ENCODE peak calls at places on chromosomes 13 and 19, in nine cellular contexts. One of them, this sample, is unnamed. For H3K9me3, the result is how much of the 10 kb centered on the place peaks cover.

GRCh38 chr19:54209058-54209747 is 8.5 kb downstream of the RPS9 start:
- DNase-seq in adrenal gland: peak
- DNase-seq in tibial nerve: no peak
- DNase-seq in cardiac muscle cell: no peak
- DNase-seq in psoas muscle: no peak
- DNase-seq in PC-3: peak
- DNase-seq in CD8-positive, alpha-beta memory T cell: no peak
- DNase-seq in A673: no peak
- DNase-seq in left ventricle myocardium inferior: no peak
- DNase-seq in this sample: no peak

GRCh38 chr13:95552539-95553270 is at the start of gene CLDN10:
- DNase-seq in A673: no peak
- DNase-seq in tibial nerve: no peak
- DNase-seq in adrenal gland: no peak
- DNase-seq in CD8-positive, alpha-beta memory T cell: no peak
- DNase-seq in cardiac muscle cell: no peak
- DNase-seq in psoas muscle: peak
- DNase-seq in PC-3: no peak
- DNase-seq in left ventricle myocardium inferior: no peak
- DNase-seq in this sample: no peak

GRCh38 chr13:43221611-43222010 is 198.2 kb downstream of the DNAJC15 start:
- DNase-seq in CD8-positive, alpha-beta memory T cell: no peak
- DNase-seq in cardiac muscle cell: no peak
- DNase-seq in adrenal gland: no peak
- DNase-seq in PC-3: no peak
- DNase-seq in left ventricle myocardium inferior: no peak
- DNase-seq in tibial nerve: no peak
- DNase-seq in A673: no peak
- DNase-seq in psoas muscle: no peak
- DNase-seq in this sample: no peak

GRCh38 chr13:25803626-25804025 is 248.2 kb downstream of the SHISA2 start:
- DNase-seq in A673: no peak
- DNase-seq in adrenal gland: no peak
- DNase-seq in left ventricle myocardium inferior: no peak
- DNase-seq in cardiac muscle cell: no peak
- DNase-seq in tibial nerve: no peak
- DNase-seq in psoas muscle: no peak
- DNase-seq in CD8-positive, alpha-beta memory T cell: no peak
- DNase-seq in PC-3: peak
- DNase-seq in this sample: no peak

GRCh38 chr13:29523199-29523931 is 72.1 kb downstream of the SLC7A1 start:
- DNase-seq in tibial nerve: peak
- DNase-seq in left ventricle myocardium inferior: peak
- DNase-seq in cardiac muscle cell: peak
- DNase-seq in PC-3: no peak
- DNase-seq in psoas muscle: peak
- DNase-seq in CD8-positive, alpha-beta memory T cell: no peak
- DNase-seq in adrenal gland: no peak
- DNase-seq in A673: no peak
- DNase-seq in this sample: no peak

GRCh38 chr19:42279148-42279901 is 10.3 kb downstream of the CIC start:
- DNase-seq in A673: no peak
- DNase-seq in left ventricle myocardium inferior: no peak
- DNase-seq in tibial nerve: no peak
- DNase-seq in PC-3: no peak
- DNase-seq in adrenal gland: no peak
- DNase-seq in cardiac muscle cell: no peak
- DNase-seq in CD8-positive, alpha-beta memory T cell: no peak
- DNase-seq in psoas muscle: no peak
- DNase-seq in this sample: no peak

GRCh38 chr19:38674388-38675133 is 27.1 kb downstream of the ACTN4 start:
- DNase-seq in tibial nerve: no peak
- DNase-seq in adrenal gland: peak
- DNase-seq in cardiac muscle cell: no peak
- DNase-seq in CD8-positive, alpha-beta memory T cell: no peak
- DNase-seq in left ventricle myocardium inferior: no peak
- DNase-seq in psoas muscle: no peak
- DNase-seq in A673: no peak
- DNase-seq in PC-3: no peak
- DNase-seq in this sample: no peak

GRCh38 chr19:38291855-38292254 is 12.2 kb upstream of the C19orf33 start:
- DNase-seq in cardiac muscle cell: no peak
- DNase-seq in PC-3: no peak
- DNase-seq in CD8-positive, alpha-beta memory T cell: no peak
- DNase-seq in tibial nerve: no peak
- DNase-seq in left ventricle myocardium inferior: no peak
- DNase-seq in psoas muscle: no peak
- DNase-seq in A673: no peak
- DNase-seq in adrenal gland: no peak
- DNase-seq in this sample: no peak

GRCh38 chr13:99976502-99977115 is 5.0 kb upstream of the ZIC2 start:
- DNase-seq in CD8-positive, alpha-beta memory T cell: no peak
- DNase-seq in A673: no peak
- DNase-seq in cardiac muscle cell: no peak
- DNase-seq in PC-3: no peak
- DNase-seq in left ventricle myocardium inferior: no peak
- DNase-seq in adrenal gland: no peak
- DNase-seq in psoas muscle: no peak
- DNase-seq in tibial nerve: no peak
- DNase-seq in this sample: no peak

GRCh38 chr13:33547035-33547434 is 261.5 kb upstream of the STARD13 start:
- DNase-seq in A673: no peak
- DNase-seq in psoas muscle: no peak
- DNase-seq in PC-3: peak
- DNase-seq in cardiac muscle cell: no peak
- DNase-seq in left ventricle myocardium inferior: no peak
- DNase-seq in tibial nerve: no peak
- DNase-seq in adrenal gland: no peak
- DNase-seq in CD8-positive, alpha-beta memory T cell: no peak
- DNase-seq in this sample: no peak

GRCh38 chr13:49082653-49083536 is 107.2 kb downstream of the FNDC3A start:
- DNase-seq in A673: no peak
- DNase-seq in left ventricle myocardium inferior: no peak
- DNase-seq in adrenal gland: no peak
- DNase-seq in psoas muscle: no peak
- DNase-seq in tibial nerve: no peak
- DNase-seq in CD8-positive, alpha-beta memory T cell: no peak
- DNase-seq in PC-3: no peak
- DNase-seq in cardiac muscle cell: peak
- DNase-seq in this sample: peak

GRCh38 chr19:4443966-4444764 is 13.4 kb downstream of the UBXN6 start:
- DNase-seq in adrenal gland: no peak
- DNase-seq in PC-3: no peak
- DNase-seq in tibial nerve: no peak
- DNase-seq in left ventricle myocardium inferior: no peak
- DNase-seq in A673: no peak
- DNase-seq in cardiac muscle cell: no peak
- DNase-seq in psoas muscle: no peak
- DNase-seq in CD8-positive, alpha-beta memory T cell: no peak
- DNase-seq in this sample: no peak

DNA sequence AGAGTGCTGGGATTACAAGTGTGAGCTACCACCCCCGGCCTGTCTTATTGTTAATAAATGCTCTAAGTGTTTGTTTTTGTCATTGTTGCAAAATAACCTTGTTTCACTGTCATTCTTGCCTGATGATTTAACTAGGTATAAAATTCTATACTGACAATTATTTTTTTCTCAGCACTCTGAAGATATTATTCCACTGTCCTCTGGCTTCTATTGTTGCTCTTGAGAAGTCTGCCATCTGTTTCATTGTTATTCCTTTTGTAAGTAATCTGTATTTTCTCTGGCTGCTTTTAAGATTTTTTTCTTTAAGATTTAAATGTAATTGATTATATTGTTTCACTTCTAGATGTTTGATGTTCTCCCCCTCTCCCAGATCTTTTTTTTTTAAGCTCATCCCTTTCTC is 17.6 kb downstream of the ZNF420 start:
- DNase-seq in A673: no peak
- DNase-seq in adrenal gland: no peak
- DNase-seq in psoas muscle: no peak
- DNase-seq in cardiac muscle cell: no peak
- DNase-seq in CD8-positive, alpha-beta memory T cell: no peak
- DNase-seq in left ventricle myocardium inferior: no peak
- DNase-seq in PC-3: no peak
- DNase-seq in tibial nerve: no peak
- DNase-seq in this sample: no peak
- H3K9me3 ChIP-seq in A673: half or more
- H3K9me3 ChIP-seq in adrenal gland: under half
- H3K9me3 ChIP-seq in psoas muscle: half or more
- H3K9me3 ChIP-seq in cardiac muscle cell: under half
- H3K9me3 ChIP-seq in CD8-positive, alpha-beta memory T cell: under half
- H3K9me3 ChIP-seq in left ventricle myocardium inferior: half or more
- H3K9me3 ChIP-seq in PC-3: under half
- H3K9me3 ChIP-seq in tibial nerve: under half
- H3K9me3 ChIP-seq in this sample: under half

GRCh38 chr19:44878119-44878865 is 12.8 kb upstream of the TOMM40 start:
- DNase-seq in psoas muscle: no peak
- DNase-seq in PC-3: no peak
- DNase-seq in A673: no peak
- DNase-seq in left ventricle myocardium inferior: no peak
- DNase-seq in tibial nerve: no peak
- DNase-seq in cardiac muscle cell: no peak
- DNase-seq in CD8-positive, alpha-beta memory T cell: no peak
- DNase-seq in adrenal gland: no peak
- DNase-seq in this sample: no peak
- H3K27ac ChIP-seq in psoas muscle: no peak
- H3K27ac ChIP-seq in PC-3: no peak
- H3K27ac ChIP-seq in A673: no peak
- H3K27ac ChIP-seq in left ventricle myocardium inferior: no peak
- H3K27ac ChIP-seq in tibial nerve: no peak
- H3K27ac ChIP-seq in cardiac muscle cell: peak
- H3K27ac ChIP-seq in CD8-positive, alpha-beta memory T cell: no peak
- H3K27ac ChIP-seq in adrenal gland: no peak
- H3K27ac ChIP-seq in this sample: no peak

GRCh38 chr19:58129284-58129683 is 21.3 kb downstream of the ZNF329 start:
- DNase-seq in left ventricle myocardium inferior: no peak
- DNase-seq in cardiac muscle cell: no peak
- DNase-seq in adrenal gland: no peak
- DNase-seq in PC-3: no peak
- DNase-seq in A673: no peak
- DNase-seq in tibial nerve: no peak
- DNase-seq in CD8-positive, alpha-beta memory T cell: no peak
- DNase-seq in psoas muscle: no peak
- DNase-seq in this sample: no peak
- H3K9me3 ChIP-seq in left ventricle myocardium inferior: half or more
- H3K9me3 ChIP-seq in cardiac muscle cell: under half
- H3K9me3 ChIP-seq in adrenal gland: half or more
- H3K9me3 ChIP-seq in PC-3: half or more
- H3K9me3 ChIP-seq in A673: half or more
- H3K9me3 ChIP-seq in tibial nerve: under half
- H3K9me3 ChIP-seq in CD8-positive, alpha-beta memory T cell: half or more
- H3K9me3 ChIP-seq in psoas muscle: half or more
- H3K9me3 ChIP-seq in this sample: half or more

GRCh38 chr13:40271511-40271910 is 394.9 kb downstream of the FOXO1 start:
- DNase-seq in adrenal gland: no peak
- DNase-seq in PC-3: no peak
- DNase-seq in left ventricle myocardium inferior: peak
- DNase-seq in A673: no peak
- DNase-seq in CD8-positive, alpha-beta memory T cell: peak
- DNase-seq in psoas muscle: peak
- DNase-seq in tibial nerve: peak
- DNase-seq in cardiac muscle cell: no peak
- DNase-seq in this sample: no peak
- H3K27ac ChIP-seq in adrenal gland: peak
- H3K27ac ChIP-seq in PC-3: peak
- H3K27ac ChIP-seq in left ventricle myocardium inferior: peak
- H3K27ac ChIP-seq in A673: no peak
- H3K27ac ChIP-seq in CD8-positive, alpha-beta memory T cell: no peak
- H3K27ac ChIP-seq in psoas muscle: peak
- H3K27ac ChIP-seq in tibial nerve: peak
- H3K27ac ChIP-seq in cardiac muscle cell: no peak
- H3K27ac ChIP-seq in this sample: no peak

GRCh38 chr19:23384858-23385257 is 10.4 kb downstream of the ZNF91 start:
- DNase-seq in cardiac muscle cell: no peak
- DNase-seq in tibial nerve: no peak
- DNase-seq in PC-3: no peak
- DNase-seq in left ventricle myocardium inferior: no peak
- DNase-seq in adrenal gland: no peak
- DNase-seq in A673: no peak
- DNase-seq in CD8-positive, alpha-beta memory T cell: no peak
- DNase-seq in psoas muscle: no peak
- DNase-seq in this sample: no peak
- H3K9me3 ChIP-seq in cardiac muscle cell: under half
- H3K9me3 ChIP-seq in tibial nerve: under half
- H3K9me3 ChIP-seq in PC-3: half or more
- H3K9me3 ChIP-seq in left ventricle myocardium inferior: under half
- H3K9me3 ChIP-seq in adrenal gland: under half
- H3K9me3 ChIP-seq in A673: half or more
- H3K9me3 ChIP-seq in CD8-positive, alpha-beta memory T cell: under half
- H3K9me3 ChIP-seq in psoas muscle: under half
- H3K9me3 ChIP-seq in this sample: half or more

DNA sequence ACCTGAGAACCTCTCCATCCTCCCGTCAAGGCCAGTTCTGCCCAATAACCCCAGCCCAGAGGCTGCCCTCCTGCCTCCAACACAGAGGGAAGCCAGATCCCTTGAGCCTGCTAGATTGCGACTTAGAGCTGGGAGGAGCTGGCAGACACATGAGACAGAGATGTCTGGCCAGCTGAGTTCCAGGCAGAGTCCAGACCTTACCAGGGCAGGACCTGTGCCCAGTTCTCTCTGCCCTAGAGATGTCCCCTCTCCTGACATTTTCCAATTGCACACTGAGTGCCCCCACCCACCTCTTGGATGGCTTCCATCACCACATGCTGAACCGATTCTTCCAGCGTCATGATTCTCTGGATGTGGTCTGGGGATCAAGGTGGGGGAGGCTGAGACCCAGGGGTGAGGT is 3.0 kb downstream of the HOOK2 start:
- DNase-seq in cardiac muscle cell: no peak
- DNase-seq in left ventricle myocardium inferior: peak
- DNase-seq in adrenal gland: no peak
- DNase-seq in CD8-positive, alpha-beta memory T cell: no peak
- DNase-seq in psoas muscle: peak
- DNase-seq in PC-3: no peak
- DNase-seq in A673: no peak
- DNase-seq in tibial nerve: no peak
- DNase-seq in this sample: no peak
- H3K27ac ChIP-seq in cardiac muscle cell: no peak
- H3K27ac ChIP-seq in left ventricle myocardium inferior: peak
- H3K27ac ChIP-seq in adrenal gland: no peak
- H3K27ac ChIP-seq in CD8-positive, alpha-beta memory T cell: no peak
- H3K27ac ChIP-seq in psoas muscle: peak
- H3K27ac ChIP-seq in PC-3: no peak
- H3K27ac ChIP-seq in A673: no peak
- H3K27ac ChIP-seq in tibial nerve: no peak
- H3K27ac ChIP-seq in this sample: no peak

GRCh38 chr19:23520441-23520840 is 125.2 kb upstream of the ZNF91 start:
- DNase-seq in adrenal gland: no peak
- DNase-seq in cardiac muscle cell: no peak
- DNase-seq in A673: no peak
- DNase-seq in psoas muscle: no peak
- DNase-seq in left ventricle myocardium inferior: no peak
- DNase-seq in PC-3: peak
- DNase-seq in tibial nerve: no peak
- DNase-seq in CD8-positive, alpha-beta memory T cell: no peak
- DNase-seq in this sample: no peak
- H3K9me3 ChIP-seq in adrenal gland: under half
- H3K9me3 ChIP-seq in cardiac muscle cell: under half
- H3K9me3 ChIP-seq in A673: half or more
- H3K9me3 ChIP-seq in psoas muscle: under half
- H3K9me3 ChIP-seq in left ventricle myocardium inferior: under half
- H3K9me3 ChIP-seq in PC-3: under half
- H3K9me3 ChIP-seq in tibial nerve: under half
- H3K9me3 ChIP-seq in CD8-positive, alpha-beta memory T cell: under half
- H3K9me3 ChIP-seq in this sample: under half